ENCODE peak calls at places on chromosomes 16 and 17, in four cellular contexts. One of them, this sample, is unnamed.

GRCh38 chr16:35744716-35745115 is 2285.3 kb downstream of the TP53TG3F start:
- DNase-seq in effector CD8-positive, alpha-beta T cell: no peak
- DNase-seq in lower lobe of right lung: no peak
- DNase-seq in progenitor cell of endocrine pancreas: no peak
- DNase-seq in this sample: no peak

GRCh38 chr16:65698943-65699342 is 577.1 kb upstream of the CDH11 start:
- DNase-seq in lower lobe of right lung: no peak
- DNase-seq in effector CD8-positive, alpha-beta T cell: no peak
- DNase-seq in progenitor cell of endocrine pancreas: no peak
- DNase-seq in this sample: no peak

GRCh38 chr17:13753151-13753550 is 151.4 kb upstream of the HS3ST3A1 start:
- DNase-seq in effector CD8-positive, alpha-beta T cell: no peak
- DNase-seq in lower lobe of right lung: no peak
- DNase-seq in progenitor cell of endocrine pancreas: no peak
- DNase-seq in this sample: peak

GRCh38 chr17:47064684-47065083 is 85.6 kb upstream of the RPRML start:
- DNase-seq in lower lobe of right lung: no peak
- DNase-seq in effector CD8-positive, alpha-beta T cell: no peak
- DNase-seq in progenitor cell of endocrine pancreas: no peak
- DNase-seq in this sample: no peak

GRCh38 chr17:6674586-6674985 is 23.0 kb downstream of the C17orf100 start:
- DNase-seq in progenitor cell of endocrine pancreas: no peak
- DNase-seq in effector CD8-positive, alpha-beta T cell: no peak
- DNase-seq in lower lobe of right lung: no peak
- DNase-seq in this sample: no peak

GRCh38 chr17:78278139-78278741 is 46.8 kb downstream of the TMEM235 start:
- DNase-seq in lower lobe of right lung: no peak
- DNase-seq in effector CD8-positive, alpha-beta T cell: no peak
- DNase-seq in progenitor cell of endocrine pancreas: no peak
- DNase-seq in this sample: no peak

GRCh38 chr17:37465058-37465616 is 24.6 kb upstream of the DUSP14 start:
- DNase-seq in lower lobe of right lung: no peak
- DNase-seq in effector CD8-positive, alpha-beta T cell: no peak
- DNase-seq in progenitor cell of endocrine pancreas: no peak
- DNase-seq in this sample: no peak

GRCh38 chr16:31333686-31334649 is 21.0 kb upstream of the ITGAX start:
- DNase-seq in lower lobe of right lung: no peak
- DNase-seq in effector CD8-positive, alpha-beta T cell: no peak
- DNase-seq in progenitor cell of endocrine pancreas: no peak
- DNase-seq in this sample: no peak

GRCh38 chr16:69123894-69124293 is 8.5 kb downstream of the CHTF8 start:
- DNase-seq in lower lobe of right lung: no peak
- DNase-seq in effector CD8-positive, alpha-beta T cell: peak
- DNase-seq in progenitor cell of endocrine pancreas: no peak
- DNase-seq in this sample: no peak

GRCh38 chr17:74373838-74374606 is 6.7 kb downstream of the GPR142 start:
- DNase-seq in lower lobe of right lung: no peak
- DNase-seq in progenitor cell of endocrine pancreas: peak
- DNase-seq in effector CD8-positive, alpha-beta T cell: no peak
- DNase-seq in this sample: no peak

GRCh38 chr16:84648595-84649510 is 542 bp downstream of the KLHL36 start:
- DNase-seq in progenitor cell of endocrine pancreas: peak
- DNase-seq in effector CD8-positive, alpha-beta T cell: peak
- DNase-seq in lower lobe of right lung: peak
- DNase-seq in this sample: no peak

GRCh38 chr17:2042355-2042929 is 620 bp downstream of the OVCA2 start:
- DNase-seq in lower lobe of right lung: no peak
- DNase-seq in progenitor cell of endocrine pancreas: no peak
- DNase-seq in effector CD8-positive, alpha-beta T cell: no peak
- DNase-seq in this sample: no peak

GRCh38 chr17:13114601-13115024 is 96.8 kb upstream of the ELAC2 start:
- DNase-seq in progenitor cell of endocrine pancreas: peak
- DNase-seq in lower lobe of right lung: no peak
- DNase-seq in effector CD8-positive, alpha-beta T cell: no peak
- DNase-seq in this sample: peak

GRCh38 chr16:68362314-68362913 is 51.6 kb downstream of the PRMT7 start:
- DNase-seq in effector CD8-positive, alpha-beta T cell: no peak
- DNase-seq in lower lobe of right lung: no peak
- DNase-seq in progenitor cell of endocrine pancreas: no peak
- DNase-seq in this sample: no peak

GRCh38 chr17:9002236-9002609 is 19.1 kb upstream of the NTN1 start:
- DNase-seq in lower lobe of right lung: no peak
- DNase-seq in effector CD8-positive, alpha-beta T cell: no peak
- DNase-seq in progenitor cell of endocrine pancreas: no peak
- DNase-seq in this sample: no peak

GRCh38 chr16:11572301-11572995 is 14.3 kb downstream of the LITAF start:
- DNase-seq in effector CD8-positive, alpha-beta T cell: peak
- DNase-seq in lower lobe of right lung: no peak
- DNase-seq in progenitor cell of endocrine pancreas: no peak
- DNase-seq in this sample: no peak

GRCh38 chr16:81661082-81661481 is 118.0 kb upstream of the PLCG2 start:
- DNase-seq in effector CD8-positive, alpha-beta T cell: no peak
- DNase-seq in progenitor cell of endocrine pancreas: no peak
- DNase-seq in lower lobe of right lung: no peak
- DNase-seq in this sample: no peak